ENCODE peak calls at places on chromosome 4, in ten cellular contexts. C is foreskin fibroblast, Q is neural progenitor cell, J is testis, A is heart left ventricle, L is HFF-Myc, Z is hepatocyte, W is WERI-Rb-1, S is HCT116, G is AG04450. X is an unnamed sample.

GRCh38 chr4:6119507-6120020 is 80.8 kb downstream of the JAKMIP1 start:
- DNase-seq in C (no peak), Q (no peak), J (no peak), A (no peak), L (no peak), Z (no peak), W (no peak), S (no peak), G (no peak), X (no peak)

GRCh38 chr4:165198329-165198728 is 9.0 kb upstream of the KLHL2 start:
- DNase-seq in C (no peak), Q (no peak), J (no peak), A (no peak), L (no peak), Z (no peak), W (no peak), S (no peak), G (no peak), X (no peak)

GRCh38 chr4:137881641-137882040 is 349.3 kb upstream of the PCDH18 start:
- DNase-seq in C (no peak), Q (no peak), J (peak), A (no peak), L (no peak), Z (no peak), W (no peak), S (no peak), G (no peak), X (no peak)

GRCh38 chr4:60682901-60683300 is 517.2 kb upstream of the ADGRL3 start:
- DNase-seq in C (peak), Q (no peak), J (no peak), A (no peak), L (no peak), Z (no peak), W (no peak), S (no peak), G (peak), X (peak)

GRCh38 chr4:88616275-88616996 is 24.2 kb downstream of the HERC3 start:
- DNase-seq in C (peak), Q (no peak), J (no peak), A (no peak), L (no peak), Z (no peak), W (no peak), S (no peak), G (no peak), X (peak)

GRCh38 chr4:97761760-97762512 is 381.3 kb downstream of the STPG2 start:
- DNase-seq in C (no peak), Q (no peak), J (no peak), A (no peak), L (no peak), Z (no peak), W (no peak), S (no peak), G (no peak), X (no peak)

GRCh38 chr4:8225704-8226443 is 26.8 kb downstream of the SH3TC1 start:
- DNase-seq in C (no peak), Q (peak), J (no peak), A (no peak), L (no peak), Z (no peak), W (peak), S (no peak), G (no peak), X (no peak)

GRCh38 chr4:30172416-30172815 is 547.8 kb upstream of the PCDH7 start:
- DNase-seq in C (no peak), Q (no peak), J (no peak), A (no peak), L (no peak), Z (no peak), W (no peak), S (no peak), G (no peak), X (no peak)

GRCh38 chr4:15976456-15977096 is 13.6 kb upstream of the FGFBP2 start:
- DNase-seq in C (no peak), Q (peak), J (no peak), A (peak), L (no peak), Z (no peak), W (peak), S (no peak), G (no peak), X (no peak)

GRCh38 chr4:29423836-29424721 is 1296.1 kb upstream of the PCDH7 start:
- DNase-seq in C (peak), Q (no peak), J (no peak), A (no peak), L (peak), Z (peak), W (no peak), S (peak), G (peak), X (peak)

GRCh38 chr4:152255437-152255836 is 280.5 kb downstream of the FBXW7 start:
- DNase-seq in C (peak), Q (no peak), J (no peak), A (no peak), L (no peak), Z (no peak), W (no peak), S (peak), G (no peak), X (no peak)

GRCh38 chr4:174047363-174047762 is 236.1 kb downstream of the FBXO8 start:
- DNase-seq in C (no peak), Q (no peak), J (no peak), A (no peak), L (no peak), Z (no peak), W (no peak), S (no peak), G (no peak), X (no peak)

GRCh38 chr4:114005569-114006442 is 26.4 kb upstream of the ARSJ start:
- DNase-seq in C (peak), Q (no peak), J (no peak), A (no peak), L (no peak), Z (no peak), W (no peak), S (no peak), G (peak), X (peak)

GRCh38 chr4:107631568-107631967 is 88.5 kb downstream of the PAPSS1 start:
- DNase-seq in C (no peak), Q (no peak), J (no peak), A (peak), L (no peak), Z (no peak), W (no peak), S (no peak), G (no peak), X (no peak)

GRCh38 chr4:34721835-34722234 is 1522.5 kb downstream of the ARAP2 start:
- DNase-seq in C (no peak), Q (no peak), J (no peak), A (no peak), L (no peak), Z (no peak), W (no peak), S (no peak), G (no peak), X (no peak)

GRCh38 chr4:1246901-1247810 is 1.8 kb downstream of the CTBP1 start:
- DNase-seq in C (peak), Q (peak), J (peak), A (no peak), L (no peak), Z (peak), W (peak), S (no peak), G (no peak), X (no peak)

GRCh38 chr4:88104902-88105610 is 53.4 kb downstream of the ABCG2 start:
- DNase-seq in C (peak), Q (no peak), J (no peak), A (no peak), L (peak), Z (peak), W (no peak), S (no peak), G (peak), X (peak)

GRCh38 chr4:169791064-169791463 is 33.3 kb upstream of the HPF1 start:
- DNase-seq in C (no peak), Q (no peak), J (no peak), A (no peak), L (no peak), Z (no peak), W (no peak), S (no peak), G (no peak), X (no peak)

GRCh38 chr4:151644625-151645024 is 116.2 kb downstream of the GATB start:
- DNase-seq in C (no peak), Q (peak), J (peak), A (no peak), L (no peak), Z (no peak), W (peak), S (peak), G (no peak), X (no peak)

GRCh38 chr4:123564758-123565346 is 168.3 kb downstream of the SPRY1 start:
- DNase-seq in C (peak), Q (peak), J (peak), A (peak), L (no peak), Z (peak), W (peak), S (peak), G (peak), X (no peak)

GRCh38 chr4:84691170-84691691 is 108.3 kb downstream of the CDS1 start:
- DNase-seq in C (peak), Q (no peak), J (no peak), A (no peak), L (peak), Z (no peak), W (no peak), S (peak), G (peak), X (peak)

GRCh38 chr4:88533937-88534750 is 10.6 kb upstream of the PYURF start:
- DNase-seq in C (peak), Q (no peak), J (no peak), A (no peak), L (peak), Z (no peak), W (no peak), S (no peak), G (peak), X (peak)

GRCh38 chr4:52780206-52780605 is 29.0 kb upstream of the ERVMER34-1 start:
- DNase-seq in C (peak), Q (no peak), J (no peak), A (peak), L (peak), Z (no peak), W (no peak), S (no peak), G (peak), X (peak)

GRCh38 chr4:61202638-61203495 is 2.7 kb downstream of the ADGRL3 start:
- DNase-seq in C (peak), Q (peak), J (peak), A (peak), L (no peak), Z (peak), W (peak), S (no peak), G (no peak), X (no peak)

GRCh38 chr4:6195602-6196319 is 4.6 kb downstream of the JAKMIP1 start:
- DNase-seq in C (no peak), Q (no peak), J (no peak), A (no peak), L (no peak), Z (no peak), W (no peak), S (no peak), G (no peak), X (no peak)

GRCh38 chr4:119627267-119628190 is 1.1 kb downstream of the PDE5A start:
- DNase-seq in C (peak), Q (peak), J (peak), A (peak), L (no peak), Z (peak), W (peak), S (peak), G (peak), X (no peak)

GRCh38 chr4:152399246-152399645 is 136.6 kb downstream of the FBXW7 start:
- DNase-seq in C (no peak), Q (no peak), J (no peak), A (no peak), L (no peak), Z (no peak), W (no peak), S (no peak), G (no peak), X (no peak)

GRCh38 chr4:791866-792630 is 33.9 kb downstream of the CPLX1 start:
- DNase-seq in C (peak), Q (no peak), J (peak), A (no peak), L (no peak), Z (no peak), W (no peak), S (no peak), G (no peak), X (no peak)

GRCh38 chr4:829761-830655 is 4.1 kb upstream of the CPLX1 start:
- DNase-seq in C (no peak), Q (no peak), J (no peak), A (no peak), L (no peak), Z (no peak), W (no peak), S (no peak), G (no peak), X (no peak)

GRCh38 chr4:183848762-183849161 is 56.3 kb upstream of the STOX2 start:
- DNase-seq in C (no peak), Q (no peak), J (no peak), A (no peak), L (no peak), Z (no peak), W (no peak), S (no peak), G (no peak), X (no peak)

GRCh38 chr4:99028187-99028586 is 32.7 kb downstream of the METAP1 start:
- DNase-seq in C (peak), Q (no peak), J (no peak), A (no peak), L (no peak), Z (no peak), W (no peak), S (no peak), G (no peak), X (no peak)

GRCh38 chr4:83128235-83128929 is 13.9 kb upstream of the PLAC8 start:
- DNase-seq in C (peak), Q (no peak), J (no peak), A (no peak), L (no peak), Z (no peak), W (no peak), S (no peak), G (peak), X (peak)

GRCh38 chr4:137509855-137510282 is 22.4 kb downstream of the PCDH18 start:
- DNase-seq in C (peak), Q (no peak), J (no peak), A (no peak), L (no peak), Z (no peak), W (no peak), S (peak), G (no peak), X (no peak)

GRCh38 chr4:144338834-144339233 is 198.3 kb upstream of the GYPA start:
- DNase-seq in C (no peak), Q (no peak), J (no peak), A (no peak), L (no peak), Z (no peak), W (no peak), S (no peak), G (no peak), X (no peak)

GRCh38 chr4:184312126-184312525 is 94.5 kb upstream of the ENPP6 start:
- DNase-seq in C (no peak), Q (no peak), J (no peak), A (no peak), L (no peak), Z (no peak), W (no peak), S (no peak), G (no peak), X (no peak)

GRCh38 chr4:124745988-124746801 is 33.7 kb upstream of the ANKRD50 start:
- DNase-seq in C (peak), Q (no peak), J (peak), A (peak), L (no peak), Z (peak), W (no peak), S (no peak), G (no peak), X (no peak)

GRCh38 chr4:10088135-10089010 is 28.2 kb downstream of the WDR1 start:
- DNase-seq in C (no peak), Q (no peak), J (no peak), A (peak), L (no peak), Z (no peak), W (no peak), S (no peak), G (no peak), X (no peak)

GRCh38 chr4:139014391-139015268 is 951 bp upstream of the NOCT start:
- DNase-seq in C (peak), Q (no peak), J (no peak), A (no peak), L (peak), Z (peak), W (peak), S (peak), G (peak), X (peak)

GRCh38 chr4:157221426-157221894 is 932 bp downstream of the GRIA2 start:
- DNase-seq in C (peak), Q (peak), J (no peak), A (no peak), L (no peak), Z (no peak), W (no peak), S (no peak), G (no peak), X (no peak)

GRCh38 chr4:92847046-92847445 is 543.3 kb downstream of the GRID2 start:
- DNase-seq in C (no peak), Q (no peak), J (no peak), A (no peak), L (no peak), Z (no peak), W (no peak), S (no peak), G (no peak), X (no peak)
- H3K4me3 ChIP-seq in C (no peak), Q (no peak), J (no peak), A (no peak), L (no peak), Z (no peak), W (no peak), S (no peak), G (no peak), X (no peak)

GRCh38 chr4:2940267-2941137 is 22.7 kb downstream of the NOP14 start:
- DNase-seq in C (no peak), Q (no peak), J (peak), A (no peak), L (no peak), Z (peak), W (no peak), S (no peak), G (no peak), X (no peak)
- TF ChIP-seq CTCF in C (no peak), Q (no peak), J (no peak), A (no peak), L (no peak), Z (no peak), W (no peak), S (no peak), G (no peak), X (no peak)

GRCh38 chr4:76233088-76233487 is 18.4 kb upstream of the FAM47E start:
- DNase-seq in C (no peak), Q (no peak), J (no peak), A (no peak), L (no peak), Z (no peak), W (no peak), S (no peak), G (no peak), X (no peak)
- H3K4me3 ChIP-seq in C (no peak), Q (no peak), J (no peak), A (no peak), L (no peak), Z (no peak), W (no peak), S (peak), G (no peak), X (no peak)

GRCh38 chr4:171583790-171584189 is 229.4 kb upstream of the GALNTL6 start:
- DNase-seq in C (no peak), Q (no peak), J (no peak), A (no peak), L (no peak), Z (no peak), W (no peak), S (no peak), G (no peak), X (no peak)
- TF ChIP-seq CTCF in C (no peak), Q (no peak), J (no peak), A (no peak), L (no peak), Z (no peak), W (no peak), S (no peak), G (no peak), X (no peak)

GRCh38 chr4:77818077-77818666 is 996 bp downstream of the CNOT6L start:
- DNase-seq in C (peak), Q (peak), J (peak), A (peak), L (peak), Z (peak), W (peak), S (peak), G (no peak), X (no peak)

GRCh38 chr4:77819409-77819835 is 254 bp upstream of the CNOT6L start:
- DNase-seq in C (no peak), Q (no peak), J (peak), A (no peak), L (no peak), Z (peak), W (peak), S (no peak), G (no peak), X (no peak)

GRCh38 chr4:77818667-77819408 is at the start of gene CNOT6L:
- DNase-seq in C (peak), Q (peak), J (peak), A (peak), L (no peak), Z (peak), W (peak), S (peak), G (no peak), X (no peak)

GRCh38 chr4:77815651-77816050 is 3.5 kb downstream of the CNOT6L start:
- DNase-seq in C (no peak), Q (no peak), J (no peak), A (no peak), L (no peak), Z (no peak), W (no peak), S (no peak), G (no peak), X (no peak)

GRCh38 chr4:77817304-77818076 is 1.7 kb downstream of the CNOT6L start:
- DNase-seq in C (no peak), Q (no peak), J (no peak), A (no peak), L (no peak), Z (peak), W (no peak), S (no peak), G (no peak), X (no peak)
- H3K4me3 ChIP-seq in C (peak), Q (peak), J (peak), A (peak), L (peak), Z (peak), W (peak), S (peak), G (peak), X (peak)